ENCODE peak calls at places on chromosome 22, in four cellular contexts. U is trophoblast cell, Z is GM23338, O is astrocyte. H is an unnamed sample. For H3K27me3 and H3K36me3, the result is how much of the 10 kb centered on the place peaks cover.

GRCh38 chr22:48496226-48496845 is 1331.3 kb downstream of the BRD1 start:
- DNase-seq in U (no peak), Z (no peak), O (no peak), H (no peak)

GRCh38 chr22:33105501-33105911 is 47.3 kb upstream of the SYN3 start:
- DNase-seq in U (peak), Z (no peak), O (peak), H (no peak)

GRCh38 chr22:45503816-45504702 is 1.4 kb downstream of the FBLN1 start:
- DNase-seq in U (no peak), Z (peak), O (peak), H (no peak)

GRCh38 chr22:26983311-26983710 is 325.9 kb downstream of the MIAT start:
- DNase-seq in U (no peak), Z (no peak), O (no peak), H (no peak)

GRCh38 chr22:48276933-48277867 is 1514.8 kb downstream of the TBC1D22A start:
- DNase-seq in U (no peak), Z (no peak), O (no peak), H (no peak)

GRCh38 chr22:25419247-25420113 is 145.0 kb upstream of the GRK3 start:
- DNase-seq in U (peak), Z (no peak), O (no peak), H (no peak)

GRCh38 chr22:50608996-50609395 is 8.4 kb downstream of the MAPK8IP2 start:
- DNase-seq in U (no peak), Z (no peak), O (no peak), H (no peak)

GRCh38 chr22:49632199-49633009 is 195.3 kb downstream of the BRD1 start:
- DNase-seq in U (peak), Z (no peak), O (peak), H (no peak)

GRCh38 chr22:25753252-25753651 is 11.3 kb downstream of the MYO18B start:
- DNase-seq in U (peak), Z (no peak), O (no peak), H (no peak)

GRCh38 chr22:30206964-30207363 is 39.6 kb downstream of the LIF start:
- DNase-seq in U (peak), Z (peak), O (peak), H (no peak)

GRCh38 chr22:30211124-30211820 is 35.3 kb downstream of the LIF start:
- DNase-seq in U (no peak), Z (no peak), O (no peak), H (no peak)

GRCh38 chr22:30209642-30210041 is 36.9 kb downstream of the LIF start:
- DNase-seq in U (no peak), Z (no peak), O (no peak), H (no peak)

GRCh38 chr22:30210235-30210831 is 36.2 kb downstream of the LIF start:
- DNase-seq in U (peak), Z (no peak), O (peak), H (peak)

DNA sequence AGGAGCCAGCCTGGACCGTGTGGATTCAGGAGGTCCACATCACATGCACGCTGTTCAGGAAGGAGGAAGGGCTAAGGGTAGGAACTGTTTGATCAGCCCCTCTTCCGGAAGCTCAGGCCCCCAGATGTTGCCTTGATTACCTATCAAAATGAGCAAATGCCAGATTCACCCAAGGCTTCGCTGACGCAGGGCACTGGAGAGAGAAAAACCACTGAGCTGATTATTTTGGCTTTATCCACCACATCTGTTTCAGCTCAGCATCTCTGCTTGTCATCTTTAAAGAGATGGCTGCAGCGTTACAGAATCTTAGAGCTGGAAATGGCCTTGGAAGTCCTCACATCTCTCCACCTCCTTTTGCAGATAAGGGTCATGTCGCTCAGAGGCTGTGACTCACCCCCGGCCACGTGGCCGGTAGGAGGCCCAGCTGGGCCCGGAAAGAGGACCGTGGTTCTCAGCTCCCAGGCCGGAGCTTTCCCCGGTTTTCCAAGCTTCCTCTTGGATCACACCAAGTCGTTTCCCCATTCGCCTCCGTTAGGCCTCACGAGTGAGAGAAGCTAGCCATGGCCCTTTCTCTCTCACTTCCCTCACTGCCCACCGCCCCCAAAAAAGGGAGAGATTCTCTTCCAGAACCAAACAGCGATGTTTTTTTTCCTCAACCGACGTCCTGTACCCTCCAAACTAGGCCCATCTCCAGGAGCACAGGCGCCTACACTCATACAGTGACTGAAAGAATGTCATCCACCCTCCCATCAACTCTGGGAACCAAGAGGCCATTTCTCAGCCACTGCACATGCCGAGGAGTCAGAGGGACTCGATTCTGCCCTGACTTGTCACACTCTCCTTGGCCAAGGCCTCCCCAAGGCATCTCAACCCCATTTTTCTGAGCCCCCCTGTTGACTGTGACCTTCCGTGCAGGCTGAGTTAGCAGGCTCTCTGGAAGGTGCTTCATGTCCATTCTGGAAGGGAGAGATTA is 37.6 kb downstream of the LIF start:
- DNase-seq in U (peak), Z (no peak), O (peak), H (no peak)
- H3K27me3 ChIP-seq in U (under half), Z (under half), O (under half), H (under half)

DNA sequence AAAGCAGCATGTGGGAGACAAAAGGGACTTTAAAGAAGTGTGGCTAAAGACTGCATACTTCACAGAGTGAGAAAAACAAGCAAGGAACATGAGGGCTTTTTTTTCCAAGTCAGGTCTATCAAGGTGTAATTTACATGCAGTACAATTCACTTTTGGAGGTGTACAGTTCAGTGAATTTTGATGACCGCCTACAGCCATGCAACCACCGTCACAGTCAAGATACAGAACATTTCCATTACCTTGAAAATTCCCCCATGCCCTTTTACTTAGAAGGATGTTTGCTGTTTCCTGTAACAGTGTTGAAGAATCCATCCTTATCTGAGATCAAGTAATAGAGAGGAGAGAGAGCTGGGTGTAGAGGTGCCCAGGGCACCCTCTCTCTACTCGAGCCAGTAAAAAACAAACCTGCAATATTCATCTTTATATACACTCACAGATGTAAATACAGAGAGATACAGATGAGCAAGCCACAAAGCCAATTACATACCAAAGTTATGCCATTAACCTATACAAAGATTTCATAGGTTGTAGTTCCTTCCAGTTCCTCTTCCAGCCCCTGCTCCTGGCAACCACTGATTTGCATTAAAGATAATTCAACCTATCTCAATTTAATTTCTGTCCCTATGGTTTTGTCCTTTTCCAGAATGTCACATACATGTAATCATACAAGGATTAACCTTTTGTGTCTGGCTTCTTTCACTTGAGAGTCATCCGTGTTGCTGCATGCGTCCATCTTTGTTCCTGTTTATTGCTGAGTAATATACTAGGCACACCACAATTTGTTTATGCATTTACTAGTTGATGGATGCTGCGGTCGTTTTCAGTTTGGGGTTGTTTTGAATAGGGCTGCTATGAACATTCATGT is 35.0 kb upstream of the RASD2 start:
- DNase-seq in U (peak), Z (no peak), O (no peak), H (no peak)
- H2AFZ ChIP-seq in U (no peak), Z (no peak), O (no peak), H (no peak)

GRCh38 chr22:20058989-20059770 is 20.9 kb upstream of the DGCR8 start:
- DNase-seq in U (peak), Z (no peak), O (no peak), H (no peak)
- H3K36me3 ChIP-seq in U (under half), Z (under half), O (under half), H (under half)

DNA sequence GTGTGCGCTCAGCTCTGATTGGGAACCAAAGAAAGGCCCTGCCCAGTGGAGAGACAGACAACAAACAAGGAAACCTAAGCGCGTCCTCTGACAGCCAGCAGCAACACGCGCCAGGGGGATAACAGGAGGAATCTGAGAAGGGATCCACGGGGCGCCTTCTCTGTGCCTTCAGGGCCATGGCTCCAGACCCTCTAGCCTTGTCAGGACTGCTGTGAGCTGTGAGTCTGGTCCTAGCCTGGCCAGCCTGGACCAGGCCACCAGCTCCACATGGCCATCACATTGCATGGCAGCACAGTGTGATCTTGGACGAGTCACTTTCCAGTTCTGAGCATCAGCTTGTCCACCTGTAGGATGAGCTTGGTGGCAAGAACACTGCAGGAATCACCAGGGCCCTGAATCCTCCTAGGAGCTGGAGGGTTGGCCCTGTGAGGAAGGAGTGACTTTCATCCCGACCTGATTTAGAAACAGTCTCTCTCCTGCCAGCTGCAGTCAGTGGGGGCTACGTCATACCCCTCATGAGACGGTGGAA is 11.8 kb upstream of the MGAT3 start:
- DNase-seq in U (no peak), Z (no peak), O (no peak), H (no peak)
- H3K27me3 ChIP-seq in U (under half), Z (under half), O (under half), H (under half)

GRCh38 chr22:44331881-44332714 is 19.3 kb upstream of the SHISAL1 start:
- DNase-seq in U (no peak), Z (peak), O (no peak), H (no peak)

GRCh38 chr22:44330727-44331660 is 18.2 kb upstream of the SHISAL1 start:
- DNase-seq in U (no peak), Z (peak), O (no peak), H (no peak)

GRCh38 chr22:44328762-44329161 is 16.0 kb upstream of the SHISAL1 start:
- DNase-seq in U (no peak), Z (no peak), O (no peak), H (no peak)

GRCh38 chr22:44329179-44329796 is 16.5 kb upstream of the SHISAL1 start:
- DNase-seq in U (no peak), Z (no peak), O (no peak), H (no peak)

DNA sequence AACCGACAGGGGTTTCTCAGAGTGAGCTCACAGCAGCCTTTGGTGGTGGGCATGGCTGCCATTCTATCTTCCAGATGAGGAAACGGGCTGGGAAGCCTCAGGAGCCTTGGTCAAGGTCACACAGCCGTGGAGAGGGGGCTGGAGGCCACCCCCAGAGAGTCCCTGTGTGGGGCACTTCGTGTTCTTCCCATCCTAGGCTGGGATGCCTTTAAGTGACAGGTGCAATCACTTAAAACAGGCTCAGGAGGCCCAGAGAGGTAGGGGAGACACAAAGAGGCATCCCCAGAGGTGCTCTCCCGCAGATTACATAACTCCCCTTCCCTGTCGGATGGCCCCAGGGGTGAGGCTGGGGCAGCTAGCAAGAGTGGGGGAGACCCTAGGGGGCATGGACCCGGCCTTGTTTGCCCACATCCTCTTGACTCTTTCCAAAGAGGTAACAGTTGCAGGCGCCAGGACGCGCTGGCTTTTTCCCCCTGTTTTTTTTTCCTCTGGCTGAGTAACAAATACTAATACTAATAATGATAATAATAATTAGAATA is 17.5 kb upstream of the SHISAL1 start:
- DNase-seq in U (no peak), Z (no peak), O (no peak), H (no peak)
- H2AFZ ChIP-seq in U (no peak), Z (no peak), O (no peak), H (no peak)

DNA sequence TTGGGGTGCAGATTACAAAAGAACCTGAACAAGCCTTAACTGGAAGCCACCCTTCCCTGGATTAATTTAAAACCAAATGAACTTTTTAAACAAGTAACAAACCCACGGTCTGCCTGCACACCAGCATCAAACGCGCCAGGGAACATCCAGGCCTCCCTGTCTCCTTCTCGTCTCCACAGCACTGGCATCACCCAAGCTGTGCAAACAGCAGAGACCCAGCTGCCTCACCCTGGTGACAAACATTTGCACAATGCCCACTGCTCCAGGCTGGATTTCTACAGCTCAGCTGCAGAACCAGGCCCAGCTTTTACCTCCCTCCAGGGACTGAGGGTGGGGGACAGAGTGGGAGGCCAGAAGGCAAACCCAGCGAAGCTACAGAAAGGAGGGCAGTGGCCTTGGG is 7.0 kb downstream of the RPL3 start:
- DNase-seq in U (no peak), Z (no peak), O (no peak), H (peak)
- H3K36me3 ChIP-seq in U (half or more), Z (half or more), O (half or more), H (half or more)

DNA sequence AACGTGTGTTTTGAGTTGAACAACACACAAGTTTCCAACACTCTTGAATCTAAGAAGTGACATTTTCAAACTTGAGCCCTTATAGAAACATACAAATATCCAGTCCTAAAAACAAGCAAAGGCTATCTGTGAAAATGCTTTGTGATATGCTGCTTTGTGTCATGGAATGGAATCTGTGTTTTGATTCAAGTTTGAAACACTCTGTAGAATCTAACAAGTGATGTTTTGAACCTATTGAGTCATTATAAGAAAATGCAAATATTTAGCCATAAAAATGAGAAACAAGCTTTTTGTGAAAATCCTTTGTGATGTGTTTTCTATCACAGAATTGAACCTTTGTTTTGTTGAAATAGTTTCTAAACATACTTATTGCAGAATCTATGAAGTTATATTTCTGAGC is 105.7 kb upstream of the VPREB1 start:
- DNase-seq in U (no peak), Z (no peak), O (no peak), H (no peak)
- H3K27me3 ChIP-seq in U (under half), Z (half or more), O (under half), H (under half)

DNA sequence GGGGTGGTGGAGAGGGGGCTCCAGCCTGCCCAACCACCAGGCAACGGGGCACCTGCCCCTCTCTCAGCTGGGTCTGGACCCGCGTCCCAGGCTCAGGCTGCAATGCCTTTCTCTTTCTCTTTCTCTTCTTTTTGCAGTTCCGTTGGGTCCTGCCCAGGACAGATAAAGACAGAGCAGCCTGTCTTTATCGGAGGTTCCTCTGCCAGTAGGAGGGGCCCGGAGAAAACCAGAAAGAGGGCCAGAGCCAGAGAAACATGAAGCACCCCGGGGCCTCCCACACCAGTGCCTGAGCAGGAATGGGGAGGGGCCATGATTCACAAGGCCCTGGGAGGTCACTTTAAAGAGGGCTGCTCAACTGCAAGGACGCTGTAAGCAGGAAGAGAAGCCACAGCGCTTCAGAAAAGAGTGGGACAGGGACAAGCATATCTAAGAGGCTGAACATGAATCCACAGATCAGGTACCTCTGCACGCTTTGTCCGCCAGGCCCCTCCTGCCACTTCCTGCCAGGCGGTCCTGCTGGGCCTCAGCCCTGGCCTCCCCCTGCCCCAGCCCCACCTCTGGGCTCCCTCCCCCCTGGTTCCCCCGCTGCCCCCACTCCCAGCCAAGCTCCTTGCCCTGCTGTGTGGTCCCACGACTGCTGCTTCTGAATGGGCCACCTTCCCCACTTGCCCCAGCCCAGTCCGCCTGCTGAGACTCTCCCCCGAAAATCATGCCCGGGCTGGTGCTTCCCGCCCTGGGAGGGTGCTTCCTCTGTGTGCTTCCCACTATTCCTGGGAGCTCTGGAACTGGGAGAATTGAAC is at the start of gene APOBEC3C:
- DNase-seq in U (peak), Z (peak), O (peak), H (peak)
- H2AFZ ChIP-seq in U (peak), Z (peak), O (peak), H (peak)

DNA sequence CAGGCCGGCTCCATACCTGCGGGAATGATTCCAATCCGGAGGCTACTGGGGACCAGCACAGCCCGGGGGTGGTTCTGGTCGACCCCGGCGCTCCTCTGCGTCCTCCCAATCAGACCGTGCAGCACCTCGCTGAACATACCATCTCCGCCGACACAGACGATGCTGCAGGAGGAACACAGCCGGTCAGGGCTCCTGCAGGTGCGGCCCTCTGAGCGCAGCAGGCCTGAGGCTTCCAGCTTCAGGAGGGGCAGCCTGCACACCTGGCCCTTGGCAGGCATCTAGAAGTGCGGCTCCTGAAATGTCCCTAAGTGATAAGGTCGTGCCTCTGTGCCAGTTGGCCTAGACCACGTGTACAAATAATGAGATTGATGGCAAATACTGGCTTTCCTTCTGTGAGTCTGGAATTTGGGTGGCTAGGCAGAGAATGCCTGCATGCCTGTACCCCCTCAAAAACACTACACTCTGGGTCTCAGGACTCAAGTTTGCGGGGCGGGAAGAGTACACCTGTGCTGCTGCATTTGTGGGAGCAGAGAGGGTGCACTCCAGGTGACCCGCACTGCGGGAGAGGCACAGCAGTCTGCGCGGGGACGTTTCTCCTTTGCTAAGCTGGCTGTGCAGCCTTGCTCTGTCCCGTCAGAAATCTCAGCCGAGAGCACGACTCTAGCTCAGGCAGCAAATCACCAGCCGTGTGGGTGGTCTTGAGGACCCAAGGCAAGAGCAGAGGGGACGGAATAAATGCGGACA is 30.1 kb downstream of the CERK start:
- DNase-seq in U (no peak), Z (no peak), O (no peak), H (no peak)
- H3K36me3 ChIP-seq in U (half or more), Z (under half), O (under half), H (under half)